ENCODE peak calls at places on chromosome 1, in ten cellular contexts. H is GM12864, N is astrocyte of the spinal cord, X is fibroblast of mammary gland, V is pancreas, Z is AG04449, I is OCI-LY7, K is Caco-2, F is sigmoid colon, A is GM23338. G is an unnamed sample.

GRCh38 chr1:21324368-21325137 is 34.3 kb upstream of the ECE1 start:
- DNase-seq in N (peak; percentile 91), I (peak; percentile 35), H (no peak), Z (no peak), F (peak; percentile 91), K (peak; percentile 34), V (peak; percentile 80), X (peak; percentile 97), A (no peak), G (no peak)

GRCh38 chr1:53685272-53686051 is 53.5 kb downstream of the GLIS1 start:
- DNase-seq in Z (no peak), K (peak; percentile 23), F (no peak), I (no peak), A (no peak), H (no peak), N (peak; percentile 69), V (no peak), X (no peak), G (no peak)

GRCh38 chr1:12015499-12015898 is 3.8 kb upstream of the MIIP start:
- DNase-seq in X (no peak), A (no peak), Z (no peak), F (no peak), V (no peak), K (no peak), N (no peak), I (no peak), H (no peak), G (no peak)

GRCh38 chr1:25579947-25580309 is 36.5 kb downstream of the LDLRAP1 start:
- DNase-seq in A (no peak), F (no peak), I (no peak), X (no peak), H (no peak), V (no peak), K (no peak), N (no peak), Z (no peak), G (no peak)

GRCh38 chr1:2499260-2499659 is 23.2 kb downstream of the PLCH2 start:
- DNase-seq in K (no peak), Z (no peak), I (no peak), X (no peak), V (no peak), A (no peak), H (no peak), N (no peak), F (no peak), G (no peak)

GRCh38 chr1:29675481-29676263 is 439.4 kb downstream of the PTPRU start:
- DNase-seq in K (no peak), N (peak; percentile 34), I (no peak), F (no peak), Z (no peak), X (no peak), A (no peak), H (no peak), V (no peak), G (no peak)

GRCh38 chr1:119829636-119830035 is 18.4 kb upstream of the REG4 start:
- DNase-seq in I (no peak), F (no peak), X (no peak), A (no peak), N (no peak), V (no peak), H (no peak), K (no peak), Z (no peak), G (no peak)

GRCh38 chr1:113747376-113747775 is 11.9 kb downstream of the PHTF1 start:
- DNase-seq in X (peak; percentile 17), N (peak; percentile 12), Z (no peak), A (no peak), I (no peak), K (no peak), F (no peak), V (no peak), H (no peak), G (no peak)

DNA sequence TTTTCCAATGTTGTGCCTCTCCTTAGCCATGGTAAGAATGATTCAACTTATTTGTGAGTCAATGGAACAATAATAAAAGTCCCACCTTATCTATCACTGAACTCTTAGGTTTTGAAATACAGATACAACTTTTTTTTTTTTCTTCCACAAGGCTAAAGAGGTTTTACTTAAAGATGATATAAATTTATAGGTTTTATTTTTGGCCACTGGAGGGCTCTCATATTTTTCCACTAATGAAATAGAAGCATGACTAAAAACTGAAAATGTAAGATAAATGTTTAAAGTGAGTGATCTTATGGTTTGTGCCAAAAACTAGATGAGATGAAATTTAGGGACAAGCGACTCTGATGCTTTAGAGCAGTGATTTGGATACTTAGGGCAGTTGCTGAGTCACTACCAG is 499.0 kb downstream of the NUF2 start:
- DNase-seq in I (no peak), X (peak; percentile 42), H (no peak), A (peak; percentile 11), F (no peak), N (no peak), Z (no peak), V (no peak), K (no peak), G (no peak)
- TF ChIP-seq CTCF in I (peak; percentile 58), X (peak; percentile 30), H (no peak), A (peak; percentile 33), F (no peak), N (no peak), Z (no peak), V (no peak), K (no peak), G (peak; percentile 55)

GRCh38 chr1:235272851-235273250 is 55.1 kb downstream of the ARID4B start:
- DNase-seq in Z (no peak), X (no peak), H (no peak), K (no peak), I (no peak), F (no peak), A (no peak), V (no peak), N (no peak), G (no peak)

GRCh38 chr1:235266325-235266724 is 61.7 kb downstream of the ARID4B start:
- DNase-seq in A (peak; percentile 27), F (no peak), V (no peak), Z (no peak), I (no peak), H (no peak), X (peak; percentile 20), K (no peak), N (peak; percentile 24), G (no peak)

GRCh38 chr1:235275223-235275622 is 52.8 kb downstream of the ARID4B start:
- DNase-seq in F (no peak), K (no peak), N (no peak), H (peak; percentile 45), A (no peak), Z (no peak), I (peak; percentile 69), X (no peak), V (no peak), G (no peak)

GRCh38 chr1:235266967-235267366 is 61.0 kb downstream of the ARID4B start:
- DNase-seq in Z (no peak), X (no peak), N (no peak), I (no peak), A (no peak), V (no peak), F (no peak), K (no peak), H (no peak), G (no peak)

DNA sequence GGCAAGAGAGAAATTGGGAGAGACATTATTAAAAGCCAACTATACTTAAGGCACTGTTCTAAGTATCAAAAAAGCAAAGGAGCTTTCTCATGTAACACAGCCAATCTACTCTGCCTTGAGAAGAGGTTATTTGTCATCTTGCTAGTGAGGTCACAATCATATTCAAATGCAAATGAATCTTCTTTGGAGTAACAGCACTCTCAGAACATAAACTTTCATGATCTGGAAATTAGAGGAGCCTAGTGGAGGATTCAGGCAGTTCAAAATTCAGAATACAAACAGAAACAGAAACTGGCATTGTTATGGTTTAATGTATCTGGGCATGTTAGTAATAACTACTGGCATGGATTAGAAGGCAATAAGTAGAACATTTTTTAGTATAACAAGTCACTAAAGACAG is 57.4 kb downstream of the ARID4B start:
- DNase-seq in A (peak; percentile 67), Z (no peak), I (no peak), X (peak; percentile 70), K (no peak), F (no peak), H (no peak), V (no peak), N (peak; percentile 45), G (no peak)
- TF ChIP-seq CTCF in A (no peak), Z (no peak), I (no peak), X (peak; percentile 16), K (no peak), F (no peak), H (peak; percentile 12), V (no peak), N (no peak), G (no peak)

DNA sequence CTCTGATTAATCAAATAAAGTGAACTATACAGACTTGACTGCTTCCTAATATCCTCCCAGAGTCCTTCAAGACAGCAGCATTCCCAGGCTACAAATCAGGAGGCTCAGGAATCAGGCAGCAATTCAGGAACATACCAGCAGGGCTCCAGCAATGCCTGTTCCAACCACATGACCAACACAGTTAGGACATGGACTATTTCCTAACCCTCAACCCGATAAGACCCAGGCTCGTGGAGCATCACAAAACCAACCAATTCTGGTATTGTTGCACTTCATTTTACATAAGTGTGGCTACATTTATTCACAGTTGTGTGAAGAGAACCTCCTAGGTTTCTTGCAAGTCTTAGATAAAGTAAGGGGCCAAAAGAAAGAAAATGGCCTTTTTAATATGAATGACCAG is 546.2 kb upstream of the ADGRL2 start:
- DNase-seq in H (no peak), F (no peak), Z (no peak), K (peak; percentile 26), I (no peak), N (no peak), V (no peak), X (peak; percentile 12), A (peak; percentile 81), G (no peak)
- TF ChIP-seq CTCF in H (peak; percentile 25), F (no peak), Z (no peak), K (no peak), I (no peak), N (peak; percentile 17), V (no peak), X (peak; percentile 28), A (peak; percentile 63), G (peak; percentile 20)

GRCh38 chr1:101733340-101733739 is 263.4 kb downstream of the OLFM3 start:
- DNase-seq in H (no peak), F (no peak), K (no peak), V (no peak), N (no peak), I (no peak), Z (no peak), A (no peak), X (no peak), G (no peak)

GRCh38 chr1:101732221-101732620 is 264.5 kb downstream of the OLFM3 start:
- DNase-seq in Z (no peak), K (no peak), H (no peak), F (no peak), V (no peak), A (no peak), N (no peak), I (no peak), X (no peak), G (no peak)

GRCh38 chr1:101723415-101723814 is 273.3 kb downstream of the OLFM3 start:
- DNase-seq in I (no peak), A (no peak), X (no peak), F (no peak), K (no peak), Z (no peak), N (no peak), H (no peak), V (no peak), G (no peak)

DNA sequence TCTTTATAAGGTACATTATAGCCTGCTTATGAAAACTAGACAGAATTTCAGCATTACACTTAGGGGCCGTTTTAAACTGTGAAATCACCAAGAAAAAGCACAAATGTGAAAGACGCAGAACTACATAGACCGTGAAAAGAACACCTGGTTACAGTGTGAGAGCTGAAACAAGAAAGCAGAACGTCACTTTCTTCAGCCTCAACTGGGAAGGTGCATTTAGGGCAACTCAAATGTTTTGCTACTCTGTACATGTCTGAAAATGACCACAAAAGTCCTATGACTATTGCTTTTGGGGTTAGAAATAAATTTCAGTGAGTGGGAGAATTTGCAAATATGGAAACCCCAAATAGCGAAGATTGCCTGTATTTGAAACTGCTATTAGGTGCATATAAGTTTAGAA is 268.7 kb downstream of the OLFM3 start:
- DNase-seq in N (no peak), V (no peak), F (no peak), Z (no peak), K (no peak), X (no peak), H (peak; percentile 26), A (no peak), I (no peak), G (no peak)
- TF ChIP-seq CTCF in N (no peak), V (no peak), F (no peak), Z (no peak), K (no peak), X (no peak), H (no peak), A (no peak), I (no peak), G (no peak)

G was measured in mesothelial cell of epicardium.